ENCODE peak calls at places on chromosomes 12 and 14, in four cellular contexts. U is K562, J is GM12878, A is HepG2. B is an unnamed sample.

GRCh38 chr14:59262717-59263469 is 74.4 kb downstream of the DAAM1 start:
- DNase-seq in U (peak), J (no peak), A (peak), B (peak)

GRCh38 chr14:104856157-104856868 is 8.8 kb upstream of the CEP170B start:
- DNase-seq in U (no peak), J (no peak), A (no peak), B (no peak)

GRCh38 chr12:108117163-108117849 is 11.8 kb upstream of the WSCD2 start:
- DNase-seq in U (peak), J (no peak), A (no peak), B (no peak)

GRCh38 chr14:103155013-103155412 is 31.8 kb downstream of the TNFAIP2 start:
- DNase-seq in U (no peak), J (no peak), A (peak), B (no peak)

GRCh38 chr14:84340938-84341337 is 1189.0 kb upstream of the FLRT2 start:
- DNase-seq in U (no peak), J (no peak), A (no peak), B (no peak)

GRCh38 chr14:75979071-75979571 is 2.7 kb downstream of the TGFB3 start:
- DNase-seq in U (peak), J (no peak), A (no peak), B (peak)

GRCh38 chr12:23906329-23906728 is 43.1 kb downstream of the SOX5 start:
- DNase-seq in U (no peak), J (no peak), A (peak), B (no peak)

GRCh38 chr14:55005071-55005470 is 21.8 kb downstream of the WDHD1 start:
- DNase-seq in U (no peak), J (no peak), A (no peak), B (no peak)

GRCh38 chr14:101492716-101493115 is 68.6 kb upstream of the DIO3 start:
- DNase-seq in U (no peak), J (no peak), A (no peak), B (no peak)

GRCh38 chr12:113385282-113385882 is 18.3 kb downstream of the SDS start:
- DNase-seq in U (no peak), J (peak), A (no peak), B (no peak)

GRCh38 chr14:73723799-73724621 is 9.8 kb upstream of the PNMA1 start:
- DNase-seq in U (no peak), J (no peak), A (no peak), B (no peak)

GRCh38 chr12:14868916-14869315 is 16.7 kb downstream of the MGP start:
- DNase-seq in U (no peak), J (no peak), A (no peak), B (no peak)

GRCh38 chr12:43586646-43587245 is 34.7 kb upstream of the ADAMTS20 start:
- DNase-seq in U (no peak), J (no peak), A (no peak), B (no peak)

GRCh38 chr12:30828686-30829085 is 73.9 kb upstream of the CAPRIN2 start:
- DNase-seq in U (no peak), J (no peak), A (no peak), B (no peak)

GRCh38 chr14:34322940-34323418 is 139.1 kb downstream of the SPTSSA start:
- DNase-seq in U (peak), J (no peak), A (peak), B (peak)

DNA sequence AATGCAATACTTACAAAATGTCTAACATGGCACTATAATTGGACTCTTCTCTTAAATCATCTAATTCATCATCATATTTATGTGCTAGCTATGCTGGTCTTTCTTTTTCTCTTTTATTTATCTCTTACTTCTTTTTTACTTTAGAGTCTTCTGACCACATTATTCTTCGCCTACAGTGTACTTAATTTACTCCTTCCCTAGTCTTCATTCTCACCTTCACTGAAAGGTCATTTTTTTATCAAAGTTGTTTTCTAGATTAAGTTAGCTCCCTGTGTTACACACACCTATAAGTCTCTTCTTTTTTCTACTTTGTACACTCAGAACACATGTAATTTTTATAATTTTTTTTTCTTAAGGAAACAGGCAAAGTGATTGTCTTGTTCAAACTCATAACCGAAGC is 1351.2 kb downstream of the FSCB start:
- DNase-seq in U (no peak), J (no peak), A (no peak), B (no peak)
- TF ChIP-seq CBFB in U (no peak), J (no peak), A (no peak), B (no peak)

DNA sequence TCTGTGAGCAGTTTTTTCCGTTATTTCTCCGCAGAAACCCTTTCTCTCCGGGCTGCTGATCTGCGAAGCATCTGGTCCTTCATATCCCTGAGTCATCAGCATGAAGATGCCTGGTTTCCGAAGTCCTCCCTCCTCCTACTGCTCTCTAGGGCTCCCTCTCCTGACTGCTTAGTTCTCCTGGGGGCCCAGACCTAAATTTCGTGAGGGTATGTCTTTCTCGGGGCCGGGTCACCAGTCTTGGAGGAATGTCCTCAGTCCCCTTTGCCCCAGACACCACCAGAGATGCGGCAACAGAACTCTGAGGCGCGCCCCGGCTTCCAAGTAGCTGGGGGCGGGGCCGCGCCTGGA is 622 bp upstream of the BICDL1 start:
- DNase-seq in U (no peak), J (no peak), A (no peak), B (no peak)
- TF ChIP-seq CBFB in U (no peak), J (no peak), A (no peak), B (no peak)

GRCh38 chr14:93068721-93069120 is 47.0 kb downstream of the ITPK1 start:
- DNase-seq in U (no peak), J (no peak), A (no peak), B (no peak)
- TF ChIP-seq CBFB in U (no peak), J (no peak), A (no peak), B (no peak)

GRCh38 chr14:96762650-96763049 is 34.5 kb upstream of the VRK1 start:
- DNase-seq in U (peak), J (peak), A (peak), B (no peak)
- TF ChIP-seq CBFB in U (no peak), J (no peak), A (no peak), B (no peak)

GRCh38 chr12:50246873-50247612 is 36.3 kb downstream of the LIMA1 start:
- DNase-seq in U (peak), J (peak), A (peak), B (no peak)

GRCh38 chr12:50248406-50248805 is 34.9 kb downstream of the LIMA1 start:
- DNase-seq in U (no peak), J (no peak), A (no peak), B (no peak)

GRCh38 chr12:50248883-50249282 is 34.4 kb downstream of the LIMA1 start:
- DNase-seq in U (no peak), J (no peak), A (no peak), B (no peak)

GRCh38 chr12:50251619-50252300 is 31.6 kb downstream of the LIMA1 start:
- DNase-seq in U (no peak), J (no peak), A (no peak), B (no peak)

GRCh38 chr12:50249464-50250229 is 33.7 kb downstream of the LIMA1 start:
- DNase-seq in U (no peak), J (no peak), A (no peak), B (no peak)
- TF ChIP-seq CBFB in U (no peak), J (no peak), A (no peak), B (no peak)

GRCh38 chr14:36344211-36344610 is 23.8 kb upstream of the MBIP start:
- DNase-seq in U (no peak), J (no peak), A (no peak), B (no peak)

GRCh38 chr14:36340276-36340890 is 19.9 kb upstream of the MBIP start:
- DNase-seq in U (no peak), J (no peak), A (no peak), B (no peak)

GRCh38 chr14:36346052-36346451 is 25.6 kb upstream of the MBIP start:
- DNase-seq in U (no peak), J (no peak), A (no peak), B (no peak)
- TF ChIP-seq CBFB in U (no peak), J (no peak), A (no peak), B (no peak)

GRCh38 chr14:26730929-26731618 is 133.2 kb upstream of the NOVA1 start:
- DNase-seq in U (peak), J (no peak), A (no peak), B (peak)
- TF ChIP-seq CBFB in U (no peak), J (no peak), A (no peak), B (no peak)

B was measured in WTC11.